ENCODE peak calls at places on chromosome 3, in ten cellular contexts. S is left colon; O is ELR; Z is uterus; D is effector memory CD8-positive, alpha-beta T cell; K is NCI-H510A; M is left ventricle myocardium inferior; L is AG04449; N is HFF-Myc; J is ACHN. P is an unnamed sample.

GRCh38 chr3:54356299-54357037 is 234.1 kb downstream of the CACNA2D3 start:
- DNase-seq in N (no peak), J (no peak), D (no peak), L (no peak), Z (no peak), O (no peak), S (no peak), M (peak), K (no peak), P (no peak)

GRCh38 chr3:6062226-6063187 is 798.4 kb upstream of the GRM7 start:
- DNase-seq in M (no peak), Z (no peak), D (no peak), S (no peak), O (no peak), N (no peak), L (no peak), K (no peak), J (no peak), P (no peak)

GRCh38 chr3:36964827-36965226 is 20.0 kb upstream of the TRANK1 start:
- DNase-seq in L (no peak), J (no peak), Z (no peak), S (no peak), D (no peak), K (no peak), M (no peak), O (no peak), N (no peak), P (no peak)

GRCh38 chr3:151614-152189 is 44.9 kb upstream of the CHL1 start:
- DNase-seq in N (no peak), Z (no peak), M (no peak), J (no peak), L (no peak), O (no peak), K (no peak), S (no peak), D (no peak), P (no peak)

GRCh38 chr3:95319921-95320494 is 1257.1 kb downstream of the NSUN3 start:
- DNase-seq in J (no peak), M (no peak), N (no peak), O (no peak), K (no peak), S (no peak), L (no peak), Z (no peak), D (no peak), P (no peak)

GRCh38 chr3:138118863-138119766 is 3.7 kb upstream of the DZIP1L start:
- DNase-seq in Z (peak), J (peak), K (peak), N (peak), S (peak), D (peak), M (peak), L (peak), O (peak), P (no peak)

GRCh38 chr3:178476886-178477285 is 59.4 kb upstream of the KCNMB2 start:
- DNase-seq in L (no peak), K (no peak), M (no peak), Z (no peak), O (no peak), S (no peak), N (no peak), D (no peak), J (no peak), P (no peak)

GRCh38 chr3:34570916-34571705 is 772.7 kb downstream of the PDCD6IP start:
- DNase-seq in D (no peak), M (no peak), Z (no peak), L (no peak), S (no peak), O (no peak), K (no peak), J (no peak), N (no peak), P (no peak)

GRCh38 chr3:76199382-76199781 is 414.0 kb upstream of the ZNF717 start:
- DNase-seq in J (no peak), O (no peak), L (no peak), Z (no peak), D (no peak), N (no peak), M (no peak), K (no peak), S (no peak), P (no peak)

GRCh38 chr3:112569265-112569664 is 7.4 kb downstream of the SLC35A5 start:
- DNase-seq in D (no peak), L (no peak), K (no peak), S (no peak), M (no peak), N (no peak), O (no peak), Z (no peak), J (no peak), P (no peak)

GRCh38 chr3:134232146-134232545 is 18.5 kb downstream of the RYK start:
- DNase-seq in O (peak), K (no peak), S (no peak), J (no peak), N (no peak), Z (no peak), D (no peak), M (no peak), L (no peak), P (no peak)

GRCh38 chr3:45026038-45026437 is at the start of gene CLEC3B:
- DNase-seq in Z (peak), S (peak), L (no peak), K (no peak), N (no peak), O (peak), D (no peak), J (no peak), M (peak), P (no peak)

GRCh38 chr3:185151959-185152432 is 864 bp downstream of the C3orf70 start:
- DNase-seq in J (no peak), N (no peak), O (peak), Z (peak), K (no peak), L (no peak), M (peak), S (no peak), D (no peak), P (no peak)

GRCh38 chr3:43581343-43581742 is 40.5 kb downstream of the ANO10 start:
- DNase-seq in M (no peak), J (no peak), D (no peak), L (peak), O (peak), S (no peak), Z (no peak), K (no peak), N (no peak), P (peak)

GRCh38 chr3:168117059-168117458 is 21.3 kb upstream of the GOLIM4 start:
- DNase-seq in J (no peak), K (peak), S (peak), L (no peak), D (no peak), N (no peak), O (no peak), Z (no peak), M (no peak), P (no peak)

GRCh38 chr3:71585891-71586809 is 2.6 kb upstream of the FOXP1 start:
- DNase-seq in L (no peak), J (peak), O (peak), S (no peak), N (no peak), D (peak), M (no peak), K (no peak), Z (peak), P (no peak)

GRCh38 chr3:197482001-197482400 is 73.8 kb downstream of the BDH1 start:
- DNase-seq in O (peak), Z (no peak), D (no peak), L (no peak), M (no peak), K (no peak), J (no peak), S (no peak), N (no peak), P (no peak)

GRCh38 chr3:144107923-144108322 is 136.3 kb downstream of the DIPK2A start:
- DNase-seq in K (no peak), N (no peak), J (no peak), O (no peak), S (no peak), M (no peak), L (no peak), Z (no peak), D (no peak), P (no peak)

GRCh38 chr3:64214002-64214696 is 11.1 kb downstream of the PRICKLE2 start:
- DNase-seq in J (no peak), K (no peak), S (peak), N (peak), O (peak), M (peak), L (no peak), Z (peak), D (no peak), P (no peak)

GRCh38 chr3:155022896-155023295 is 57.2 kb upstream of the MME start:
- DNase-seq in Z (no peak), M (no peak), K (no peak), J (no peak), D (no peak), O (no peak), S (no peak), N (no peak), L (no peak), P (no peak)

GRCh38 chr3:111676177-111677021 is 81.3 kb upstream of the ZBED2 start:
- DNase-seq in S (peak), D (no peak), K (no peak), J (peak), M (no peak), L (no peak), N (no peak), Z (no peak), O (peak), P (no peak)

GRCh38 chr3:197009532-197010019 is 20.0 kb downstream of the MELTF start:
- DNase-seq in M (no peak), N (no peak), L (no peak), O (no peak), K (no peak), D (no peak), S (no peak), J (no peak), Z (no peak), P (no peak)

GRCh38 chr3:47056705-47057104 is 77.2 kb downstream of the NBEAL2 start:
- DNase-seq in S (no peak), L (no peak), Z (no peak), K (no peak), O (no peak), D (no peak), J (no peak), N (no peak), M (no peak), P (no peak)

GRCh38 chr3:105957722-105958121 is 88.9 kb upstream of the CBLB start:
- DNase-seq in J (no peak), Z (no peak), K (no peak), M (no peak), L (peak), S (no peak), N (no peak), O (peak), D (no peak), P (peak)

GRCh38 chr3:190534386-190534785 is 20.5 kb downstream of the IL1RAP start:
- DNase-seq in M (no peak), L (no peak), O (no peak), Z (no peak), K (no peak), D (no peak), N (no peak), S (no peak), J (no peak), P (no peak)

GRCh38 chr3:127647171-127647884 is 18.3 kb downstream of the PODXL2 start:
- DNase-seq in N (no peak), M (no peak), O (no peak), S (no peak), K (no peak), D (no peak), Z (no peak), J (no peak), L (no peak), P (no peak)

GRCh38 chr3:4340411-4341335 is 37.5 kb downstream of the SETMAR start:
- DNase-seq in J (no peak), Z (peak), O (no peak), D (no peak), N (no peak), K (no peak), L (no peak), M (no peak), S (no peak), P (no peak)